ENCODE peak calls at places on chromosomes 12 and 14, in six cellular contexts. F is glutamatergic neuron, M is fibroblast of lung, O is heart left ventricle, C is neural crest cell, W is spleen. A is an unnamed sample.

GRCh38 chr14:76348898-76349297 is 27.0 kb upstream of the ESRRB start:
- DNase-seq in F (no peak), M (peak; percentile 82), O (peak; percentile 79), C (no peak), W (peak; percentile 41), A (no peak)

GRCh38 chr14:99971929-99972747 is 93.1 kb upstream of the EVL start:
- DNase-seq in F (peak; percentile 53), M (no peak), O (no peak), C (peak; percentile 31), W (peak; percentile 80), A (no peak)

GRCh38 chr12:108833757-108834472 is 23.5 kb downstream of the SSH1 start:
- DNase-seq in F (no peak), M (peak; percentile 89), O (peak; percentile 86), C (no peak), W (peak; percentile 25), A (no peak)

GRCh38 chr14:104687601-104688504 is 1.6 kb upstream of the INF2 start:
- DNase-seq in F (no peak), M (peak; percentile 73), O (peak; percentile 92), C (no peak), W (no peak), A (no peak)

GRCh38 chr14:96574633-96575191 is 72.5 kb downstream of the PAPOLA start:
- DNase-seq in F (no peak), M (peak; percentile 79), O (no peak), C (no peak), W (no peak), A (no peak)

GRCh38 chr14:72845196-72845595 is 48.7 kb downstream of the DPF3 start:
- DNase-seq in F (no peak), M (no peak), O (no peak), C (no peak), W (no peak), A (no peak)

GRCh38 chr12:27869567-27869966 is 89.5 kb upstream of the MANSC4 start:
- DNase-seq in F (peak; percentile 58), M (no peak), O (peak; percentile 57), C (no peak), W (no peak), A (no peak)

GRCh38 chr12:89892426-89892825 is 183.8 kb upstream of the ATP2B1 start:
- DNase-seq in F (no peak), M (no peak), O (no peak), C (no peak), W (no peak), A (no peak)

GRCh38 chr14:105448706-105449111 is 25.9 kb upstream of the CRIP2 start:
- DNase-seq in F (peak; percentile 81), M (peak; percentile 32), O (peak; percentile 76), C (peak; percentile 72), W (peak; percentile 90), A (no peak)

GRCh38 chr14:103504991-103505565 is 17.6 kb downstream of the CKB start:
- DNase-seq in F (no peak), M (no peak), O (no peak), C (no peak), W (no peak), A (no peak)

GRCh38 chr14:73058923-73059311 is 583 bp downstream of the RBM25 start:
- DNase-seq in F (no peak), M (peak; percentile 40), O (no peak), C (no peak), W (no peak), A (no peak)

GRCh38 chr14:20671597-20672283 is 12.6 kb upstream of the RNASE4 start:
- DNase-seq in F (no peak), M (no peak), O (no peak), C (no peak), W (no peak), A (no peak)

GRCh38 chr14:73339206-73339605 is 101.9 kb downstream of the PAPLN start:
- DNase-seq in F (no peak), M (no peak), O (no peak), C (no peak), W (no peak), A (no peak)

GRCh38 chr14:96297000-96297399 is 41.0 kb downstream of the BDKRB1 start:
- DNase-seq in F (no peak), M (peak; percentile 22), O (no peak), C (no peak), W (no peak), A (no peak)

GRCh38 chr12:110345176-110345651 is 58.3 kb downstream of the ANAPC7 start:
- DNase-seq in F (no peak), M (no peak), O (no peak), C (no peak), W (no peak), A (no peak)

GRCh38 chr12:69880566-69880965 is 55.5 kb downstream of the MYRFL start:
- DNase-seq in F (no peak), M (peak; percentile 53), O (no peak), C (no peak), W (no peak), A (no peak)

GRCh38 chr14:31070431-31070830 is 44.3 kb upstream of the STRN3 start:
- DNase-seq in F (no peak), M (peak; percentile 99), O (no peak), C (no peak), W (no peak), A (no peak)

GRCh38 chr14:106657460-106657859 is 1131.1 kb downstream of the TMEM121 start:
- DNase-seq in F (no peak), M (no peak), O (no peak), C (no peak), W (peak; percentile 82), A (no peak)

GRCh38 chr12:5840900-5841299 is 104.2 kb downstream of the ANO2 start:
- DNase-seq in F (no peak), M (no peak), O (no peak), C (no peak), W (no peak), A (no peak)

GRCh38 chr14:92093320-92093719 is 13.1 kb downstream of the ATXN3 start:
- DNase-seq in F (no peak), M (no peak), O (no peak), C (no peak), W (no peak), A (no peak)

GRCh38 chr14:98958048-98959031 is 313.7 kb downstream of the BCL11B start:
- DNase-seq in F (no peak), M (no peak), O (no peak), C (no peak), W (no peak), A (no peak)

GRCh38 chr12:67386869-67387570 is 117.9 kb downstream of the CAND1 start:
- DNase-seq in F (no peak), M (no peak), O (no peak), C (no peak), W (no peak), A (no peak)

GRCh38 chr14:74801396-74801795 is 38.3 kb downstream of the YLPM1 start:
- DNase-seq in F (no peak), M (no peak), O (no peak), C (no peak), W (no peak), A (no peak)

GRCh38 chr14:74799765-74800164 is 36.6 kb downstream of the YLPM1 start:
- DNase-seq in F (no peak), M (no peak), O (no peak), C (no peak), W (no peak), A (no peak)

GRCh38 chr14:74800780-74801179 is 37.7 kb downstream of the YLPM1 start:
- DNase-seq in F (no peak), M (no peak), O (no peak), C (no peak), W (no peak), A (no peak)

DNA sequence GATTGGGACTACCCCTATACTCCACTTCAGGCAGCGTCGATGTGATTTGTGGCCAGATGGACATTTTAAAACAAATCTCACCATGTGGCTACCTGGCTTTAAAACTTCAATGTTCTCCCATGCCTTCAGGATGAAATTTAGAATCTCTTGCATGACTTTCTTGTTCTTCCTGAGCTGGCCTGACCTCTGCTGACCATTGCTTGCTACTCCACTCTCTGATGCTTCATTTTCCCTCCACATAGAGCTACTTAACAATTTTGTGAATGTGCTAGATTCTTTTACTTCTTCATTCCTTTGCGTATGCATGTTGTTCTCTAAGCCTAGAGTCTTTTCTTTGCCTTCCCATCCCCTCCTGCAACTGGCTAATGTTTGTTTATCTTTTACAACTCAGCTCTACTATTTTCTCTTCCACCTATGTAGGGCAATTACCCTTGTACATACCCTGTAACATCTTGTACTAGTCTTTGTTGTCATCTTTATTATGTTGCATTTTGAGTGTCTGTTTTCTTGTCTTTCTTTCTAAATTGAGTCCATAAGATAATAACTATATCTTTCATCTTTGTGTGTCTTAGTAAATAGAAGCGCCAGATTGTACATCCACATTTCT is 41.2 kb downstream of the YLPM1 start:
- DNase-seq in F (peak; percentile 39), M (peak; percentile 53), O (no peak), C (no peak), W (no peak), A (no peak)
- TF ChIP-seq CTCF in F (peak; percentile 59), M (peak; percentile 84), O (peak; percentile 39), C (peak; percentile 48), W (peak; percentile 45), A (peak; percentile 78)

GRCh38 chr14:63853831-63854293 is 1.1 kb downstream of the SYNE2 start:
- DNase-seq in F (no peak), M (peak; percentile 56), O (peak; percentile 51), C (peak; percentile 30), W (peak; percentile 82), A (no peak)

GRCh38 chr14:63855272-63855671 is 2.5 kb downstream of the SYNE2 start:
- DNase-seq in F (no peak), M (no peak), O (no peak), C (no peak), W (no peak), A (no peak)

GRCh38 chr14:63854330-63854729 is 1.5 kb downstream of the SYNE2 start:
- DNase-seq in F (no peak), M (no peak), O (no peak), C (no peak), W (no peak), A (no peak)

GRCh38 chr14:63852817-63853730 is at the start of gene SYNE2:
- DNase-seq in F (peak; percentile 83), M (peak; percentile 74), O (peak; percentile 83), C (peak; percentile 76), W (peak; percentile 94), A (peak; percentile 88)

DNA sequence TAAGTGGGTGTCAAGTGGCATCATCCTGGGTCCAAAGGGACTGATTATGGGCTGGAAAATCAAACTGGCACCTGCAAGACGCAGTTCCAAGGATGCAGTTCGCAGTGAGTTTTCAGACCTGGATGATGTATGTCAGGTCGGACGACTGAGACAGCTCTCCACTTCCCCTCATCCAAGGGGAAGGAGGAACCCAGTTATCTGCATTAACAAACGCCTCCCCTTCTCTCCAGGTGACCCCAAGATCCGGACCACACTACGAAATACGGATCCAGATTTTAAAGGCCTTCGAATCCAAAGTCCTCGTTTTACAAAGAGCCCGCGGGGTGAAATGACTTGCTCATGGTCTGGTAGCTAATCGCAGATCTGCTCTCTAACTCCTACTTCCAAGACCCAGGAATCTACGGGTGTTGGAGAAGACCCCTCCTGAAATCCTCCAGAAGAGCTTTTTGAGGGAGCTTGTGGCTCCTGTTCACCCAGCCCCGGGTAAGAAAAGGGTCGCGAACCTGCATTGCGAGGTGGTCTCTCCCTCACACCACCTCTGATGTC is 460 bp upstream of the SYNE2 start:
- DNase-seq in F (no peak), M (peak; percentile 34), O (no peak), C (no peak), W (no peak), A (no peak)
- TF ChIP-seq CTCF in F (no peak), M (no peak), O (no peak), C (no peak), W (no peak), A (no peak)

GRCh38 chr14:62189698-62190097 is 427.5 kb downstream of the SNAPC1 start:
- DNase-seq in F (no peak), M (peak; percentile 82), O (no peak), C (no peak), W (no peak), A (no peak)
- TF ChIP-seq CTCF in F (no peak), M (no peak), O (no peak), C (no peak), W (no peak), A (no peak)

GRCh38 chr14:68145036-68145435 is 325.5 kb downstream of the RAD51B start:
- DNase-seq in F (no peak), M (no peak), O (no peak), C (no peak), W (no peak), A (no peak)
- TF ChIP-seq CTCF in F (no peak), M (no peak), O (no peak), C (no peak), W (no peak), A (no peak)